ENCODE peak calls at places on chromosomes 3 and 15, in eight cellular contexts. V is psoas muscle; Q is A549; P is HT1080; M is RCC 7860; A is NCI-H1417; G is iris pigment epithelial cell; F is effector memory CD4-positive, alpha-beta T cell. H is an unnamed sample.

GRCh38 chr3:141373768-141374526 is 5.6 kb downstream of the ZBTB38 start:
- DNase-seq in V (no peak), Q (peak), P (peak), M (peak), A (no peak), G (peak), F (no peak), H (no peak)

GRCh38 chr3:124362418-124362817 is 367.8 kb upstream of the UMPS start:
- DNase-seq in V (no peak), Q (no peak), P (no peak), M (no peak), A (peak), G (no peak), F (no peak), H (no peak)

GRCh38 chr15:50907866-50908208 is 646 bp upstream of the AP4E1 start:
- DNase-seq in V (no peak), Q (peak), P (peak), M (no peak), A (peak), G (peak), F (peak), H (no peak)

GRCh38 chr3:77247063-77247462 is 207.2 kb downstream of the ROBO2 start:
- DNase-seq in V (no peak), Q (no peak), P (no peak), M (no peak), A (no peak), G (peak), F (no peak), H (no peak)

GRCh38 chr3:31999902-32000439 is 18.4 kb downstream of the ZNF860 start:
- DNase-seq in V (no peak), Q (no peak), P (peak), M (peak), A (no peak), G (no peak), F (no peak), H (peak)

GRCh38 chr3:26058774-26059455 is 269.0 kb downstream of the OXSM start:
- DNase-seq in V (no peak), Q (no peak), P (no peak), M (no peak), A (no peak), G (no peak), F (no peak), H (no peak)

GRCh38 chr3:151557068-151557467 is 96.2 kb upstream of the IGSF10 start:
- DNase-seq in V (no peak), Q (no peak), P (no peak), M (no peak), A (no peak), G (no peak), F (no peak), H (no peak)

GRCh38 chr15:100596792-100597191 is 5.2 kb downstream of the LINS1 start:
- DNase-seq in V (no peak), Q (no peak), P (no peak), M (no peak), A (no peak), G (no peak), F (peak), H (peak)

GRCh38 chr3:12198301-12198700 is 39.6 kb upstream of the TIMP4 start:
- DNase-seq in V (no peak), Q (no peak), P (no peak), M (peak), A (no peak), G (peak), F (no peak), H (no peak)

GRCh38 chr3:35908366-35909232 is 269.3 kb downstream of the ARPP21 start:
- DNase-seq in V (peak), Q (peak), P (peak), M (peak), A (peak), G (peak), F (no peak), H (peak)

GRCh38 chr3:45972534-45973402 is 22.9 kb downstream of the FYCO1 start:
- DNase-seq in V (no peak), Q (no peak), P (peak), M (peak), A (no peak), G (peak), F (no peak), H (no peak)

GRCh38 chr3:171459130-171459941 is 869 bp downstream of the TNIK start:
- DNase-seq in V (peak), Q (no peak), P (peak), M (peak), A (peak), G (peak), F (peak), H (peak)

GRCh38 chr3:12231481-12231880 is 57.4 kb upstream of the PPARG start:
- DNase-seq in V (no peak), Q (no peak), P (no peak), M (no peak), A (no peak), G (peak), F (no peak), H (no peak)

GRCh38 chr3:159182961-159183360 is 381.1 kb downstream of the MFSD1 start:
- DNase-seq in V (no peak), Q (no peak), P (no peak), M (no peak), A (no peak), G (no peak), F (no peak), H (no peak)

GRCh38 chr15:38168472-38169057 is 84.1 kb upstream of the SPRED1 start:
- DNase-seq in V (no peak), Q (no peak), P (no peak), M (no peak), A (no peak), G (no peak), F (no peak), H (no peak)

GRCh38 chr3:4656059-4656458 is 162.9 kb downstream of the ITPR1 start:
- DNase-seq in V (peak), Q (peak), P (peak), M (peak), A (peak), G (peak), F (no peak), H (no peak)

GRCh38 chr15:39455502-39455991 is 125.3 kb upstream of the THBS1 start:
- DNase-seq in V (no peak), Q (no peak), P (no peak), M (no peak), A (peak), G (peak), F (no peak), H (no peak)

GRCh38 chr15:56227315-56227714 is 16.4 kb downstream of the RFX7 start:
- DNase-seq in V (no peak), Q (no peak), P (no peak), M (no peak), A (no peak), G (no peak), F (no peak), H (no peak)

GRCh38 chr3:72614394-72615074 is 233.7 kb downstream of the SHQ1 start:
- DNase-seq in V (no peak), Q (no peak), P (no peak), M (no peak), A (no peak), G (no peak), F (no peak), H (no peak)

GRCh38 chr3:99866167-99866810 is 48.6 kb downstream of the CMSS1 start:
- DNase-seq in V (no peak), Q (no peak), P (peak), M (peak), A (peak), G (peak), F (no peak), H (no peak)

GRCh38 chr3:141825216-141826011 is 51.0 kb upstream of the ATP1B3 start:
- DNase-seq in V (no peak), Q (no peak), P (no peak), M (no peak), A (no peak), G (no peak), F (no peak), H (no peak)

GRCh38 chr3:113717818-113718217 is 21.4 kb upstream of the USF3 start:
- DNase-seq in V (no peak), Q (no peak), P (peak), M (no peak), A (no peak), G (no peak), F (no peak), H (no peak)

GRCh38 chr3:126483321-126483761 is 7.7 kb upstream of the ZXDC start:
- DNase-seq in V (peak), Q (no peak), P (no peak), M (no peak), A (no peak), G (no peak), F (no peak), H (no peak)

GRCh38 chr15:71443538-71443937 is 328.3 kb downstream of the THSD4 start:
- DNase-seq in V (peak), Q (peak), P (peak), M (no peak), A (peak), G (peak), F (no peak), H (no peak)

GRCh38 chr15:36335211-36335610 is 244.2 kb upstream of the CDIN1 start:
- DNase-seq in V (no peak), Q (no peak), P (no peak), M (no peak), A (no peak), G (no peak), F (no peak), H (no peak)

GRCh38 chr3:58626841-58627579 is 39.6 kb downstream of the FAM3D start:
- DNase-seq in V (no peak), Q (no peak), P (no peak), M (no peak), A (no peak), G (no peak), F (no peak), H (no peak)

GRCh38 chr15:96339662-96340347 is 9.3 kb downstream of the NR2F2 start:
- DNase-seq in V (no peak), Q (no peak), P (peak), M (no peak), A (no peak), G (peak), F (no peak), H (no peak)

GRCh38 chr15:39232512-39232911 is 348.4 kb upstream of the THBS1 start:
- DNase-seq in V (no peak), Q (peak), P (peak), M (peak), A (no peak), G (peak), F (no peak), H (no peak)